ENCODE peak calls at places on chromosome 22, in six cellular contexts. One of them, this sample, is unnamed.

GRCh38 chr22:37630839-37631435 is 8.5 kb upstream of the SH3BP1 start:
- DNase-seq in stomach: peak; percentile 56
- DNase-seq in H4: no peak
- DNase-seq in naive thymus-derived CD8-positive, alpha-beta T cell: no peak
- DNase-seq in GM23248: no peak
- DNase-seq in activated CD4-positive, alpha-beta T cell treated with anti-CD3 and anti-CD28 coated beads, Interleukin-2, amount 50 U/mL, for 1 hour: no peak
- DNase-seq in this sample: no peak

GRCh38 chr22:49574205-49574604 is 253.5 kb downstream of the BRD1 start:
- DNase-seq in stomach: peak; percentile 16
- DNase-seq in H4: no peak
- DNase-seq in naive thymus-derived CD8-positive, alpha-beta T cell: no peak
- DNase-seq in GM23248: no peak
- DNase-seq in activated CD4-positive, alpha-beta T cell treated with anti-CD3 and anti-CD28 coated beads, Interleukin-2, amount 50 U/mL, for 1 hour: no peak
- DNase-seq in this sample: peak; percentile 4

GRCh38 chr22:49693848-49694247 is 133.8 kb downstream of the BRD1 start:
- DNase-seq in stomach: peak; percentile 16
- DNase-seq in H4: no peak
- DNase-seq in naive thymus-derived CD8-positive, alpha-beta T cell: no peak
- DNase-seq in GM23248: no peak
- DNase-seq in activated CD4-positive, alpha-beta T cell treated with anti-CD3 and anti-CD28 coated beads, Interleukin-2, amount 50 U/mL, for 1 hour: no peak
- DNase-seq in this sample: no peak

GRCh38 chr22:48937032-48937639 is 890.5 kb downstream of the BRD1 start:
- DNase-seq in stomach: peak; percentile 15
- DNase-seq in H4: no peak
- DNase-seq in naive thymus-derived CD8-positive, alpha-beta T cell: no peak
- DNase-seq in GM23248: no peak
- DNase-seq in activated CD4-positive, alpha-beta T cell treated with anti-CD3 and anti-CD28 coated beads, Interleukin-2, amount 50 U/mL, for 1 hour: no peak
- DNase-seq in this sample: no peak

GRCh38 chr22:22720724-22721261 is 76.4 kb downstream of the GGTLC2 start:
- DNase-seq in stomach: no peak
- DNase-seq in H4: no peak
- DNase-seq in naive thymus-derived CD8-positive, alpha-beta T cell: no peak
- DNase-seq in GM23248: peak; percentile 57
- DNase-seq in activated CD4-positive, alpha-beta T cell treated with anti-CD3 and anti-CD28 coated beads, Interleukin-2, amount 50 U/mL, for 1 hour: no peak
- DNase-seq in this sample: no peak

GRCh38 chr22:46081831-46082210 is 68.5 kb upstream of the PPARA start:
- DNase-seq in stomach: peak; percentile 38
- DNase-seq in H4: no peak
- DNase-seq in naive thymus-derived CD8-positive, alpha-beta T cell: no peak
- DNase-seq in GM23248: peak; percentile 65
- DNase-seq in activated CD4-positive, alpha-beta T cell treated with anti-CD3 and anti-CD28 coated beads, Interleukin-2, amount 50 U/mL, for 1 hour: no peak
- DNase-seq in this sample: peak; percentile 48

GRCh38 chr22:33864723-33865130 is 55.5 kb downstream of the LARGE1 start:
- DNase-seq in stomach: no peak
- DNase-seq in H4: no peak
- DNase-seq in naive thymus-derived CD8-positive, alpha-beta T cell: no peak
- DNase-seq in GM23248: peak; percentile 22
- DNase-seq in activated CD4-positive, alpha-beta T cell treated with anti-CD3 and anti-CD28 coated beads, Interleukin-2, amount 50 U/mL, for 1 hour: no peak
- DNase-seq in this sample: peak; percentile 72

GRCh38 chr22:33780761-33781160 is 139.5 kb downstream of the LARGE1 start:
- DNase-seq in stomach: no peak
- DNase-seq in H4: no peak
- DNase-seq in naive thymus-derived CD8-positive, alpha-beta T cell: no peak
- DNase-seq in GM23248: no peak
- DNase-seq in activated CD4-positive, alpha-beta T cell treated with anti-CD3 and anti-CD28 coated beads, Interleukin-2, amount 50 U/mL, for 1 hour: no peak
- DNase-seq in this sample: no peak

GRCh38 chr22:36493690-36494110 is 12.3 kb upstream of the TXN2 start:
- DNase-seq in stomach: no peak
- DNase-seq in H4: no peak
- DNase-seq in naive thymus-derived CD8-positive, alpha-beta T cell: no peak
- DNase-seq in GM23248: no peak
- DNase-seq in activated CD4-positive, alpha-beta T cell treated with anti-CD3 and anti-CD28 coated beads, Interleukin-2, amount 50 U/mL, for 1 hour: no peak
- DNase-seq in this sample: peak; percentile 54